ENCODE peak calls at places on chromosomes 12 and 14, in four cellular contexts. D is sciatic nerve, P is RCC 7860, G is NCI-H1092. R is an unnamed sample.

GRCh38 chr12:70364695-70365397 is 1.2 kb upstream of the KCNMB4 start:
- DNase-seq in P (no peak), G (no peak), D (no peak), R (no peak)

GRCh38 chr12:62472472-62472871 is 5.8 kb downstream of the MON2 start:
- DNase-seq in D (no peak), P (no peak), G (no peak), R (no peak)

GRCh38 chr14:93081875-93082570 is 33.7 kb downstream of the ITPK1 start:
- DNase-seq in D (no peak), G (no peak), P (no peak), R (no peak)

GRCh38 chr14:96380735-96381134 is 11.2 kb upstream of the AK7 start:
- DNase-seq in P (no peak), D (no peak), G (no peak), R (no peak)

GRCh38 chr12:4118017-4118510 is 155.5 kb upstream of the CCND2 start:
- DNase-seq in P (no peak), G (no peak), D (peak), R (no peak)

GRCh38 chr12:28966049-28966778 is 182.9 kb upstream of the FAR2 start:
- DNase-seq in D (peak), G (peak), P (no peak), R (no peak)

GRCh38 chr14:61341275-61342210 is 20.2 kb downstream of the PRKCH start:
- DNase-seq in P (no peak), D (no peak), G (no peak), R (peak)

GRCh38 chr14:39102265-39102968 is 618 bp downstream of the SEC23A start:
- DNase-seq in G (no peak), D (no peak), P (peak), R (no peak)

GRCh38 chr12:104827587-104827986 is 130.5 kb downstream of the SLC41A2 start:
- DNase-seq in D (no peak), G (no peak), P (no peak), R (no peak)

GRCh38 chr14:89378119-89378518 is 38.9 kb downstream of the FOXN3 start:
- DNase-seq in G (no peak), D (peak), P (peak), R (peak)

GRCh38 chr14:101955695-101956161 is 8.6 kb upstream of the DYNC1H1 start:
- DNase-seq in D (peak), P (no peak), G (no peak), R (no peak)

GRCh38 chr12:14393736-14394135 is 28.3 kb downstream of the ATF7IP start:
- DNase-seq in G (no peak), D (no peak), P (no peak), R (no peak)

GRCh38 chr12:112001555-112001954 is 11.4 kb downstream of the TMEM116 start:
- DNase-seq in P (no peak), D (no peak), G (no peak), R (no peak)

GRCh38 chr14:104582649-104583048 is 3.1 kb downstream of the C14orf180 start:
- DNase-seq in G (no peak), D (no peak), P (no peak), R (no peak)

GRCh38 chr12:3122841-3123678 is 45.9 kb downstream of the TSPAN9 start:
- DNase-seq in D (no peak), G (no peak), P (peak), R (no peak)

GRCh38 chr14:68596701-68597100 is 196.2 kb downstream of the ZFP36L1 start:
- DNase-seq in P (no peak), G (no peak), D (no peak), R (no peak)

GRCh38 chr12:114320910-114321309 is 85.0 kb downstream of the TBX5 start:
- DNase-seq in G (no peak), P (no peak), D (no peak), R (no peak)

GRCh38 chr12:12704593-12705230 is 8.7 kb upstream of the GPR19 start:
- DNase-seq in G (peak), P (peak), D (no peak), R (peak)

GRCh38 chr12:3533703-3534386 is 42.8 kb downstream of the PRMT8 start:
- DNase-seq in D (no peak), P (no peak), G (peak), R (no peak)

GRCh38 chr12:47277071-47277408 is 197.3 kb upstream of the AMIGO2 start:
- DNase-seq in G (no peak), P (no peak), D (no peak), R (no peak)

GRCh38 chr14:54322668-54323380 is 74.0 kb upstream of the CDKN3 start:
- DNase-seq in D (no peak), P (no peak), G (no peak), R (no peak)

GRCh38 chr12:116406529-116406928 is 129.0 kb upstream of the MED13L start:
- DNase-seq in P (no peak), D (peak), G (no peak), R (peak)

GRCh38 chr12:25644964-25645363 is 91.9 kb upstream of the LMNTD1 start:
- DNase-seq in D (no peak), G (no peak), P (no peak), R (no peak)

GRCh38 chr14:104147346-104148125 is 9.1 kb downstream of the KIF26A start:
- DNase-seq in P (no peak), D (no peak), G (no peak), R (no peak)

GRCh38 chr12:49687941-49688340 is 19.3 kb downstream of the FMNL3 start:
- DNase-seq in G (no peak), D (no peak), P (no peak), R (no peak)

R was measured in keratinocyte.